ENCODE peak calls at places on chromosomes 11 and 22, in six cellular contexts. D is coronary artery, A is DND-41, R is mucosa of descending colon, T is lung, W is neural progenitor cell. Y is an unnamed sample.

GRCh38 chr22:27834364-27835185 is 33.0 kb upstream of the MN1 start:
- DNase-seq in A (no peak), D (no peak), W (no peak), R (no peak), T (no peak), Y (no peak)

GRCh38 chr11:133953999-133954398 is 2.8 kb downstream of the IGSF9B start:
- DNase-seq in R (no peak), D (no peak), W (no peak), A (no peak), T (no peak), Y (no peak)

GRCh38 chr11:75430692-75431532 is 2.1 kb downstream of the KLHL35 start:
- DNase-seq in W (no peak), R (no peak), D (no peak), A (no peak), T (no peak), Y (no peak)

GRCh38 chr11:116454020-116454645 is 318.7 kb downstream of the BUD13 start:
- DNase-seq in T (peak), D (no peak), W (peak), R (peak), A (peak), Y (peak)

GRCh38 chr11:65766535-65766934 is 14.2 kb downstream of the AP5B1 start:
- DNase-seq in R (no peak), D (no peak), W (no peak), A (no peak), T (no peak), Y (no peak)

GRCh38 chr11:57668467-57668890 is 565 bp downstream of the ZDHHC5 start:
- DNase-seq in R (no peak), T (no peak), A (peak), W (no peak), D (no peak), Y (peak)

GRCh38 chr11:9748361-9748970 is 84.6 kb downstream of the SWAP70 start:
- DNase-seq in A (peak), W (peak), T (peak), D (no peak), R (peak), Y (peak)

GRCh38 chr11:109422755-109423113 is 744 bp downstream of the C11orf87 start:
- DNase-seq in W (peak), A (no peak), D (no peak), R (no peak), T (no peak), Y (peak)

GRCh38 chr11:27373856-27374602 is 11.0 kb upstream of the CCDC34 start:
- DNase-seq in D (no peak), W (no peak), R (no peak), A (no peak), T (no peak), Y (no peak)

GRCh38 chr11:113629562-113629961 is 76.5 kb downstream of the TMPRSS5 start:
- DNase-seq in A (no peak), T (no peak), R (no peak), D (no peak), W (no peak), Y (no peak)

GRCh38 chr22:37924386-37925065 is 18.4 kb downstream of the MICALL1 start:
- DNase-seq in T (no peak), A (no peak), D (no peak), W (no peak), R (no peak), Y (no peak)

GRCh38 chr11:5690216-5690615 is 626 bp downstream of the TRIM22 start:
- DNase-seq in R (no peak), W (peak), T (no peak), A (no peak), D (no peak), Y (peak)

GRCh38 chr22:49913446-49913845 is 4.8 kb downstream of the ALG12 start:
- DNase-seq in D (no peak), R (no peak), W (no peak), T (no peak), A (no peak), Y (no peak)

GRCh38 chr11:64384039-64384737 is 25.2 kb downstream of the RPS6KA4 start:
- DNase-seq in W (no peak), T (no peak), D (no peak), R (no peak), A (no peak), Y (no peak)

GRCh38 chr11:76856571-76856970 is 4.1 kb upstream of the ACER3 start:
- DNase-seq in A (no peak), T (no peak), R (no peak), W (no peak), D (no peak), Y (no peak)

GRCh38 chr22:46777609-46777970 is 15.1 kb downstream of the TBC1D22A start:
- DNase-seq in W (no peak), D (no peak), T (no peak), R (peak), A (no peak), Y (no peak)

GRCh38 chr11:18014876-18015275 is 2.0 kb upstream of the SERGEF start:
- DNase-seq in D (no peak), T (no peak), A (no peak), R (no peak), W (no peak), Y (no peak)

GRCh38 chr11:18013790-18014507 is 1.1 kb upstream of the SERGEF start:
- DNase-seq in A (no peak), W (peak), D (no peak), T (no peak), R (peak), Y (peak)

GRCh38 chr11:18012314-18012905 is 437 bp downstream of the SERGEF start:
- DNase-seq in D (peak), W (no peak), T (peak), R (peak), A (no peak), Y (peak)

GRCh38 chr11:18011633-18012313 is 1.1 kb downstream of the SERGEF start:
- DNase-seq in A (no peak), D (no peak), T (no peak), R (no peak), W (peak), Y (no peak)

GRCh38 chr11:18012906-18013781 is at the start of gene SERGEF:
- DNase-seq in R (peak), T (peak), A (peak), W (peak), D (peak), Y (peak)
- TF ChIP-seq CTCF in R (no peak), T (no peak), A (no peak), W (no peak), D (no peak), Y (no peak)

GRCh38 chr11:68460741-68461283 is at the start of gene PPP6R3:
- DNase-seq in D (no peak), A (no peak), W (no peak), T (no peak), R (no peak), Y (no peak)

GRCh38 chr11:68461284-68461861 is 821 bp downstream of the PPP6R3 start:
- DNase-seq in D (no peak), T (no peak), A (peak), W (no peak), R (peak), Y (peak)

GRCh38 chr11:68467446-68467845 is 6.9 kb downstream of the PPP6R3 start:
- DNase-seq in A (no peak), D (no peak), W (no peak), T (no peak), R (no peak), Y (no peak)

GRCh38 chr11:68459886-68460740 is 439 bp upstream of the PPP6R3 start:
- DNase-seq in A (peak), T (peak), D (peak), W (peak), R (peak), Y (peak)

DNA sequence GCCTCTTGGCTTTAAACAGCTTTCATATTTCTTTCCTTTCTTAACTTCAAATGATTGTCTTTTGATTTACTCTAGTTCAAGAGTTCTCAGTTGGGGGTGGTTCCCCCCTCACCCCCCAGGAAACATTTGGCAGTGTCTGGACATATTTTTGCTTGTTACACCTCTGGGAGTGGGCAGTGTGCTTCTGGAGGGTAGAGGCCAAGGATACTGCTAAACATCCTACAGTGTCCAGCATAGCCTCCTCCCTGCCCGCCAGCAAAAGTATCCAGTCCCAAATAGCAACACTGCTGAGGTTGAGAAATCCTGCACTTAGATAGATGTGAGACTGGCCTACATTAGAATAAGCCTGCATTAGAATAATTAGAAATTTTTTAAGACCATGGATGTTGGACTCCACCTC is 3.2 kb downstream of the PPP6R3 start:
- DNase-seq in A (no peak), W (no peak), T (no peak), D (no peak), R (no peak), Y (no peak)
- H3K4me3 ChIP-seq in A (peak), W (no peak), T (no peak), D (no peak), R (no peak), Y (no peak)

GRCh38 chr22:45344339-45344738 is 34.6 kb downstream of the FAM118A start:
- DNase-seq in A (no peak), W (peak), D (no peak), R (no peak), T (no peak), Y (no peak)
- TF ChIP-seq CTCF in A (no peak), W (peak), D (no peak), R (no peak), T (no peak), Y (peak)

DNA sequence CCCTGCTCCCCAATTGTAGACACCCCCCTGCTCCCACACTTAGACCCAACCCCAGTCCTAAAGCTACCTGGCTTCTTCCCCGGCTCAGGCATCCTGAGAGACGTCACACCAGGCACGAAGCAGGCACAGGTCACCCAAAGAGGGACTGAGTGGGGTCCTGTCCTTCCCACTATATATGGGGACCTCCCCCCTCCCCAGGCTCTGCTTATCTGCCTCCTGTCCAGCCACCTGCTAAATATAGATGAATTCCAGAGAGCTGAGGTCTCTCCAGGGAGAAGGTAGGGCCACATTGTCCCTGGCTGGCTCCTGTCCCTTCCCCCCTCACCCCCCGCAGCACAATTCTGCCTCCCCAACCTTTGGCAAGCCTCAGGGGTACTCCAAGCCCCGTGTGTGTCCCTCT is at the start of gene MYBPC3:
- DNase-seq in A (no peak), T (no peak), R (no peak), W (no peak), D (no peak), Y (no peak)
- H3K4me3 ChIP-seq in A (no peak), T (no peak), R (no peak), W (no peak), D (no peak), Y (no peak)

Y was measured in epithelial cell of esophagus.